ENCODE peak calls at places on chromosomes 3 and 15, in nine cellular contexts. C is IMR-90, O is ovary, G is body of pancreas, N is Peyer's patch, V is prostate gland, I is HCT116, X is testis, A is uterus. D is an unnamed sample. For H3K4me1, the result is how much of the 10 kb centered on the place peaks cover.

GRCh38 chr3:179829391-179829790 is 176.6 kb downstream of the USP13 start:
- DNase-seq in C (no peak), O (no peak), G (no peak), N (no peak), V (no peak), I (no peak), X (peak), A (no peak), D (no peak)

GRCh38 chr3:194446172-194446571 is 40.6 kb downstream of the ATP13A3 start:
- DNase-seq in C (no peak), O (no peak), G (no peak), N (no peak), V (no peak), I (no peak), X (no peak), A (no peak), D (no peak)

GRCh38 chr15:57421540-57421939 is 45.2 kb downstream of the CGNL1 start:
- DNase-seq in C (no peak), O (no peak), G (no peak), N (no peak), V (no peak), I (no peak), X (no peak), A (no peak), D (no peak)

GRCh38 chr3:72625616-72626337 is 222.5 kb downstream of the SHQ1 start:
- DNase-seq in C (peak), O (no peak), G (no peak), N (no peak), V (no peak), I (no peak), X (no peak), A (no peak), D (no peak)

GRCh38 chr3:53227993-53228885 is 27.6 kb downstream of the TKT start:
- DNase-seq in C (no peak), O (no peak), G (no peak), N (no peak), V (no peak), I (no peak), X (no peak), A (no peak), D (no peak)

GRCh38 chr15:92832992-92833438 is 67.1 kb upstream of the CHD2 start:
- DNase-seq in C (peak), O (no peak), G (no peak), N (no peak), V (no peak), I (no peak), X (no peak), A (no peak), D (no peak)

GRCh38 chr3:98930413-98930812 is 28.9 kb upstream of the DCBLD2 start:
- DNase-seq in C (no peak), O (no peak), G (no peak), N (no peak), V (no peak), I (no peak), X (no peak), A (no peak), D (no peak)

GRCh38 chr15:38193496-38193895 is 59.1 kb upstream of the SPRED1 start:
- DNase-seq in C (no peak), O (no peak), G (no peak), N (no peak), V (no peak), I (no peak), X (no peak), A (no peak), D (no peak)

GRCh38 chr3:12822725-12823373 is 18.5 kb downstream of the RPL32 start:
- DNase-seq in C (peak), O (no peak), G (no peak), N (no peak), V (no peak), I (peak), X (no peak), A (no peak), D (no peak)

GRCh38 chr15:31477851-31478250 is 151.2 kb downstream of the KLF13 start:
- DNase-seq in C (no peak), O (no peak), G (peak), N (peak), V (no peak), I (no peak), X (no peak), A (no peak), D (no peak)

GRCh38 chr15:80929225-80929624 is 60.4 kb downstream of the MESD start:
- DNase-seq in C (peak), O (no peak), G (no peak), N (no peak), V (no peak), I (no peak), X (no peak), A (no peak), D (no peak)

DNA sequence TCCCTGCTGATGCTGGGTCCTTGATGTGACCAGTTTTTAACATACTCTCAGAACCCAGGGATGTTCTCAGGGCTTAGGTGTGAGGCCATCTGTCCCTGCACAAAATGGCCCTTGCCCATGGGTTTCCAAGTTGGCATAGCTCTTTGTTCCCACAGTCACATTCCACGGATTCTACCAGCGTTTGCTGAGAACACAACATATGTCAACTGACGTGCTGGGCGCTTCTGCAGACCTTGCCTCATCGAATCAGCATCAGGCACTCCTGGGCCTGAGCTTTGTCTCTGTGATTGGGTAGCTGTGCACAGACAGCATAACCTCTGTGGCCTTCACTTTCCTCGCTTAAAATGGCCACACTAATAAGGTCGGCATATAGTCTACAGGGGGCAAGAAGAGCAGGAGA is 69.0 kb downstream of the MGLL start:
- DNase-seq in C (no peak), O (no peak), G (no peak), N (no peak), V (no peak), I (no peak), X (no peak), A (no peak), D (no peak)
- H3K4me1 ChIP-seq in C (under half), O (under half), G (under half), N (under half), V (under half), I (under half), X (under half), A (under half), D (under half)

GRCh38 chr3:9940746-9941145 is 7.1 kb downstream of the CRELD1 start:
- DNase-seq in C (no peak), O (no peak), G (no peak), N (no peak), V (no peak), I (no peak), X (no peak), A (no peak), D (no peak)
- TF ChIP-seq POLR2A in C (no peak), O (no peak), G (no peak), N (no peak), V (no peak), I (no peak), X (no peak), A (no peak), D (no peak)

DNA sequence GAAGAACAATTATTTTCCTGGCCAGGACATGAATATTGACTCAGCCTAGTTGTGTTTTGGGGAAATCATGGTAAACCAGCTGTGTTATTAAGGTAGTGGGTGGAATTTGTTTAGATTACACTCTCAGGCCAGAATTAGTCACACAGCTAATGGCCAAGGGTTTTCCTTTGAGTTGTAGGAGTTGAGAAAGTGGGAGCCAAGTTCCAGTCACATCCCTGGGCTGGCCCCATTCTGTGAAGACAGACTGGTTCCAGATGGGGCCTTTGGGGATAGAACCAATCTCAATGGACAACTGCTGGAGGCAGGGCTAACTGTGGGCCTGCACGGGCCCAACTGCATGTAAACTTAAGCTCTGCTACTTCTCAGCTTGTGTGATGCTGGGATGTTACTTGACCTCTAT is 1.4 kb upstream of the RASL12 start:
- DNase-seq in C (peak), O (peak), G (peak), N (peak), V (no peak), I (no peak), X (no peak), A (peak), D (peak)
- H3K4me1 ChIP-seq in C (under half), O (under half), G (under half), N (under half), V (under half), I (under half), X (half or more), A (under half), D (under half)

GRCh38 chr15:63939531-63940130 is 105.9 kb upstream of the HERC1 start:
- DNase-seq in C (peak), O (peak), G (peak), N (peak), V (no peak), I (no peak), X (peak), A (peak), D (peak)
- TF ChIP-seq POLR2A in C (no peak), O (no peak), G (no peak), N (no peak), V (no peak), I (no peak), X (no peak), A (no peak), D (no peak)

GRCh38 chr15:67091073-67091965 is 25.9 kb downstream of the SMAD3 start:
- DNase-seq in C (peak), O (peak), G (peak), N (peak), V (no peak), I (peak), X (peak), A (peak), D (peak)
- H3K4me1 ChIP-seq in C (half or more), O (under half), G (half or more), N (under half), V (under half), I (half or more), X (under half), A (under half), D (under half)

GRCh38 chr3:195906865-195907729 is 1.3 kb downstream of the TNK2 start:
- DNase-seq in C (peak), O (no peak), G (peak), N (peak), V (peak), I (no peak), X (no peak), A (no peak), D (no peak)
- TF ChIP-seq POLR2A in C (no peak), O (no peak), G (peak), N (no peak), V (peak), I (no peak), X (no peak), A (no peak), D (no peak)

D was measured in heart left ventricle.